ENCODE peak calls at places on chromosomes 1 and 21, in six cellular contexts. Z is neuronal stem cell, Y is IMR-90, W is trophoblast cell, V is H9, J is H1. F is an unnamed sample.
A peak's percentile ranks its signal among the peaks of the same experiment; 100 is the strongest.

GRCh38 chr1:82979593-82980230 is 1019.2 kb downstream of the TTLL7 start:
- DNase-seq in Z (no peak), Y (no peak), W (no peak), V (no peak), J (no peak), F (no peak)

GRCh38 chr1:204431310-204432184 is 19.9 kb upstream of the PPP1R15B start:
- DNase-seq in Z (peak; percentile 68), Y (peak; percentile 82), W (peak; percentile 89), V (peak; percentile 76), J (peak; percentile 96), F (peak; percentile 72)

GRCh38 chr1:23810818-23811420 is 10.4 kb upstream of the GALE start:
- DNase-seq in Z (peak; percentile 40), Y (peak; percentile 16), W (peak; percentile 51), V (peak; percentile 80), J (peak; percentile 88), F (peak; percentile 16)

GRCh38 chr1:116825735-116826438 is 71.7 kb downstream of the CD2 start:
- DNase-seq in Z (no peak), Y (no peak), W (no peak), V (peak; percentile 33), J (no peak), F (peak; percentile 54)

GRCh38 chr21:40732998-40733397 is 114.0 kb downstream of the DSCAM start:
- DNase-seq in Z (no peak), Y (no peak), W (no peak), V (no peak), J (no peak), F (no peak)

GRCh38 chr1:16617101-16617727 is 3.9 kb upstream of the NBPF1 start:
- DNase-seq in Z (no peak), Y (no peak), W (no peak), V (peak; percentile 48), J (peak; percentile 60), F (no peak)

GRCh38 chr1:230674581-230674980 is 32.3 kb downstream of the COG2 start:
- DNase-seq in Z (no peak), Y (no peak), W (no peak), V (no peak), J (no peak), F (no peak)

GRCh38 chr1:241603626-241604337 is 36.4 kb downstream of the CHML start:
- DNase-seq in Z (no peak), Y (peak; percentile 69), W (no peak), V (no peak), J (no peak), F (no peak)

GRCh38 chr1:15187175-15187810 is 33.7 kb downstream of the TMEM51 start:
- DNase-seq in Z (no peak), Y (no peak), W (no peak), V (no peak), J (no peak), F (peak; percentile 64)

GRCh38 chr1:47580451-47580980 is 142.7 kb downstream of the FOXD2 start:
- DNase-seq in Z (no peak), Y (no peak), W (no peak), V (peak; percentile 22), J (no peak), F (no peak)

GRCh38 chr1:99146129-99146848 is 118.0 kb upstream of the PLPPR4 start:
- DNase-seq in Z (no peak), Y (no peak), W (no peak), V (no peak), J (no peak), F (no peak)

GRCh38 chr1:203628997-203629508 is 2.4 kb downstream of the ATP2B4 start:
- DNase-seq in Z (no peak), Y (no peak), W (peak; percentile 20), V (no peak), J (peak; percentile 63), F (no peak)

GRCh38 chr1:203581841-203582240 is 44.8 kb upstream of the ATP2B4 start:
- DNase-seq in Z (no peak), Y (no peak), W (no peak), V (no peak), J (no peak), F (no peak)

GRCh38 chr1:170214117-170214979 is 68.6 kb downstream of the NTMT2 start:
- DNase-seq in Z (no peak), Y (peak; percentile 28), W (no peak), V (no peak), J (no peak), F (peak; percentile 19)

GRCh38 chr1:55364216-55364615 is 149.1 kb upstream of the USP24 start:
- DNase-seq in Z (no peak), Y (no peak), W (no peak), V (no peak), J (no peak), F (no peak)

GRCh38 chr1:239944666-239945065 is 147.0 kb upstream of the FMN2 start:
- DNase-seq in Z (no peak), Y (no peak), W (no peak), V (no peak), J (no peak), F (no peak)

GRCh38 chr1:169513208-169513607 is 27.5 kb upstream of the SLC19A2 start:
- DNase-seq in Z (no peak), Y (no peak), W (no peak), V (no peak), J (no peak), F (no peak)

GRCh38 chr1:176177764-176178163 is 29.3 kb downstream of the COP1 start:
- DNase-seq in Z (no peak), Y (no peak), W (no peak), V (no peak), J (no peak), F (no peak)

GRCh38 chr1:228937351-228937750 is 202.1 kb downstream of the RHOU start:
- DNase-seq in Z (no peak), Y (no peak), W (no peak), V (no peak), J (no peak), F (no peak)

GRCh38 chr21:27715131-27715530 is 748.2 kb upstream of the ADAMTS5 start:
- DNase-seq in Z (no peak), Y (no peak), W (no peak), V (no peak), J (no peak), F (no peak)

GRCh38 chr1:15220825-15221431 is 26.1 kb upstream of the FHAD1 start:
- DNase-seq in Z (no peak), Y (no peak), W (no peak), V (no peak), J (no peak), F (no peak)

GRCh38 chr1:20211511-20211931 is 25.2 kb upstream of the PLA2G2C start:
- DNase-seq in Z (no peak), Y (no peak), W (peak; percentile 85), V (no peak), J (no peak), F (no peak)

GRCh38 chr1:3322440-3323020 is 131.9 kb upstream of the ARHGEF16 start:
- DNase-seq in Z (no peak), Y (no peak), W (no peak), V (no peak), J (no peak), F (no peak)

GRCh38 chr1:96374076-96374762 is 347.4 kb upstream of the PTBP2 start:
- DNase-seq in Z (no peak), Y (peak; percentile 49), W (no peak), V (no peak), J (no peak), F (peak; percentile 45)

GRCh38 chr21:45638707-45639106 is 4.8 kb upstream of the PCBP3 start:
- DNase-seq in Z (no peak), Y (no peak), W (no peak), V (no peak), J (no peak), F (no peak)

GRCh38 chr1:107195476-107195875 is 54.6 kb downstream of the NTNG1 start:
- DNase-seq in Z (no peak), Y (no peak), W (no peak), V (peak; percentile 55), J (no peak), F (no peak)

DNA sequence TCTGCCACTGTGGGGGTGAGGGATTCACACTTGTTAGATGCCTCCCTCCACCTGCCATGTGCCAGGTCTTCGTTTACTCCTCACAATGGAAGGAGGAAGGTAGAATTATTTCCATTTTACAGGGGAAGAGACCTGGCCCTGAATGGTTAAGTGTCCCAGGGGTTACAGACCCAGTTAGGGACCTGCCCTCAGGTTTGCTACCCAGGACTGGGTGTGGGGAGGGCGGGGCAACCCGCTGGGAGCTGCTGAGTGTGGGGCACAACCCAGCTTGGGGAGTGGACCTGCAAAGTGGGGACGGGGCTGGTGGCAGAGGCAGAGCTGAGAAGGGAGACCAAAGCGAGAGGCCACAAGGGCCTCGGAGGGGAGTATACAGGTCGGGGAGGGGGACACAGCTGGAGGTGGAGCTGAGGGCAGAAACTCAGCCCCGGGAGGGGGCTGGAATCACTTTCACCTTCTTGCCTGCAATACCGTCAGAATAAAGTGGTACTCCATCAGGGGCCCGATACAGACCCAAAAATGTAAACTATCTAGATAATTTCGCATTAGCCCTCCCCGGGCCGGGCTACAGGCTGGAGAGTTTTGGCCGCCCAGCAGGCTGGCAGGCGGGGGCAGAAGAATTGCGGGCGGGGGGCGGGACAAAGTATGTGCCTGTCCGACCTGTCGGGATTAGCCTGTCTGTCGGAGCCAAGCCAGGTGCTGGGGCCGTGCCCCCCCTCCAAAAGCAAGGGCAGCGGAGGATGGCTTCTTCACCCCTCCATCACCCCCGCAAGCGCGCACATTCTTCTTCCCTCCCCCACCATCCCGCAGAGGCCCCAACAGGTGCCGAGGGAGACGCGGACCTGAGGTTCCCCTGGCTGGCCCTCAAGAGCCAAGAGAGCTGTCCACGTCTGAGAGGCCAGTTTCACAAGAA is 1.4 kb downstream of the RSPO1 start:
- DNase-seq in Z (no peak), Y (no peak), W (no peak), V (no peak), J (peak; percentile 54), F (no peak)
- H3K14ac ChIP-seq in Z (peak overlapping the region; percentile 21), Y (no peak overlapping the region), W (no peak overlapping the region), V (no peak overlapping the region), J (no peak overlapping the region), F (no peak overlapping the region)

DNA sequence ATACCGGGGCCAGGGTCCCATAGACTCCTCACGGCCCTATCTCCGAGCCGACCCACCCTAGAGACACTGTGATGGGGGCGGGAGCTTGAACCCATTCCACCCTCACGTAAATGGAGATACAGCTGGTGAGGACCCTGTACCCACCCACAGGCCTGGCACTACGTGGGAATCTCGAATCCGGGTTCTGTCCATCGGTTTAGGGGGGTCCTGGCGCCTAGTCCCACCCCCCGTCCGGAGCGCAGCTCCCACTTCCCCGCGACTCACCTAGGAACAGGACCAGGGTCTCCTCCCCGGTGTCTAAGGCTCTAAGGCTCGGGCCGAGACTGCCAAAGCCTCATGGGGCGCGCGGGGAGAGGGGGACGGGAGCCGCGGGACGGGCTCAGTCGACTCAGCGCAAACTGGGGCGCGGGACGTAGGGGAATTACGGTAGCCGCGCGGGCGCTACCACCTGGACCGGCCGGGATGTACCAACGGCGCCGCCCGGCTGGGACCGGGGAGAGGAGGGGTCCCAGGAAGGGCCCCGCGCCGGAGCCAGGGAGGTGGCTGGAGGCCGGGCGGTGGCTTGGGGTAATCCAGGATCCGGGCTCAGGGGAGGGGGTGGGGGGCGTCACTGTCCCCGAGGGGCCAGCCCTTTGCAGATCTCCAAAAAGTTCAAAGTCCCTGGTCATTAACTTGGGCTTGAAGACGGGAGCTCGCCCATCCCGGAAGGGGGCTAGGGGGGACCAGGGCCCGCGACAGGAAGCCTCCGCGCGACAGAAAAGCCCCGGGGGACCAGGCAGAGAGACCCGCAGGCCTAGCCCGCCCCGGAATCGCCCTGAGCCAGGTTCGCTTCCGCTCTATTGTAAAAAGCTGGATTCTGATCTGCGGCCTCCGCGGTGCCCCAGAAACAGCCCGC is 1.0 kb downstream of the PLEKHG5 start:
- DNase-seq in Z (peak; percentile 67), Y (peak; percentile 68), W (peak; percentile 69), V (peak; percentile 88), J (peak; percentile 90), F (peak; percentile 75)
- H4K8ac ChIP-seq in Z (no peak overlapping the region), Y (peak overlapping the region; percentile 46), W (peak overlapping the region; percentile 92), V (no peak overlapping the region), J (peak overlapping the region; percentile 80), F (peak overlapping the region; percentile 94)

GRCh38 chr1:94043738-94044289 is 77.1 kb downstream of the ABCA4 start:
- DNase-seq in Z (no peak), Y (no peak), W (no peak), V (no peak), J (no peak), F (no peak)
- H3K14ac ChIP-seq in Z (no peak overlapping the region), Y (no peak overlapping the region), W (peak overlapping the region; percentile 58), V (no peak overlapping the region), J (no peak overlapping the region), F (no peak overlapping the region)

GRCh38 chr1:32501865-32502264 is 37.0 kb downstream of the ZBTB8B start:
- DNase-seq in Z (no peak), Y (no peak), W (no peak), V (no peak), J (no peak), F (no peak)
- H4K8ac ChIP-seq in Z (no peak overlapping the region), Y (no peak overlapping the region), W (peak overlapping the region; percentile 47), V (no peak overlapping the region), J (no peak overlapping the region), F (no peak overlapping the region)